ENCODE peak calls at places on chromosome 14, in nine cellular contexts. Y is pancreas, M is heart left ventricle, Q is colonic mucosa, K is astrocyte, C is tibial nerve, I is stomach, J is cardiac muscle cell, F is A549. A is an unnamed sample.

GRCh38 chr14:64303471-64303917 is 9.3 kb upstream of the ESR2 start:
- DNase-seq in Y (no peak), M (no peak), Q (no peak), K (peak; percentile 50), C (no peak), I (no peak), J (peak; percentile 76), F (peak; percentile 64), A (no peak)

GRCh38 chr14:90602088-90602687 is 205.4 kb downstream of the CALM1 start:
- DNase-seq in Y (no peak), M (no peak), Q (no peak), K (no peak), C (no peak), I (no peak), J (no peak), F (no peak), A (no peak)

GRCh38 chr14:92759300-92759678 is 10.9 kb upstream of the LGMN start:
- DNase-seq in Y (no peak), M (no peak), Q (peak; percentile 44), K (no peak), C (no peak), I (peak; percentile 33), J (peak; percentile 53), F (peak; percentile 51), A (no peak)

GRCh38 chr14:24070285-24071143 is 848 bp upstream of the CPNE6 start:
- DNase-seq in Y (no peak), M (no peak), Q (no peak), K (no peak), C (no peak), I (no peak), J (no peak), F (no peak), A (no peak)

GRCh38 chr14:83425138-83425537 is 1891.5 kb upstream of the SEL1L start:
- DNase-seq in Y (no peak), M (no peak), Q (no peak), K (peak; percentile 49), C (no peak), I (no peak), J (no peak), F (peak; percentile 1), A (no peak)

GRCh38 chr14:73740921-73741326 is 26.7 kb upstream of the PNMA1 start:
- DNase-seq in Y (peak; percentile 82), M (peak; percentile 76), Q (peak; percentile 96), K (no peak), C (peak; percentile 70), I (peak; percentile 92), J (no peak), F (peak; percentile 38), A (peak; percentile 86)

GRCh38 chr14:100955201-100955600 is 51.7 kb upstream of the RTL1 start:
- DNase-seq in Y (no peak), M (no peak), Q (no peak), K (peak; percentile 76), C (no peak), I (no peak), J (no peak), F (peak; percentile 18), A (no peak)

GRCh38 chr14:51884086-51884927 is 23.9 kb downstream of the GNG2 start:
- DNase-seq in Y (no peak), M (no peak), Q (no peak), K (peak; percentile 82), C (no peak), I (no peak), J (no peak), F (no peak), A (no peak)

GRCh38 chr14:68654471-68654941 is 138.4 kb downstream of the ZFP36L1 start:
- DNase-seq in Y (no peak), M (no peak), Q (peak; percentile 15), K (no peak), C (no peak), I (no peak), J (no peak), F (no peak), A (peak; percentile 50)

GRCh38 chr14:68657300-68658028 is 135.4 kb downstream of the ZFP36L1 start:
- DNase-seq in Y (no peak), M (no peak), Q (no peak), K (no peak), C (no peak), I (no peak), J (no peak), F (no peak), A (peak; percentile 44)

GRCh38 chr14:68655021-68655811 is 137.7 kb downstream of the ZFP36L1 start:
- DNase-seq in Y (no peak), M (no peak), Q (no peak), K (no peak), C (no peak), I (no peak), J (no peak), F (no peak), A (peak; percentile 57)

GRCh38 chr14:68656452-68656851 is 136.4 kb downstream of the ZFP36L1 start:
- DNase-seq in Y (no peak), M (no peak), Q (no peak), K (no peak), C (no peak), I (no peak), J (no peak), F (no peak), A (peak; percentile 50)

DNA sequence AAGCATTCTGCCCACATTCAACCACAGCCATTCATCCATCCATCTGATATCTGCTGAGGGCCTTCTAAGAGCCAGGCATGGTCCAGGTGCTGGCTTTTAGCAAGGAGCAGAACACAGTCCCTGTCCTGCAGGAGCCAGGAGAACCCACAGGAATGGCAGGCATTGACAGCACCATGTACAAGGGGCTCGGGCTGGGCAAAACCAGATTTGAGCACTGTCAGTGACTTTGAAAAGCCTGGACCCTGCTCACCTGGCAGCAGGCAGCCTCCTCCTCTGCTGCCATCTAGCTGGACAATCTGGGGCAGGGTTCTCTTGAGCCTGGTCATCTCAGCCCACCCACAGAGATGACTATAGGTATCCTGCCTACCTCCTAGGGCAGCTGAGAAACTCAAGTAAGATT is 136.9 kb downstream of the ZFP36L1 start:
- DNase-seq in Y (no peak), M (no peak), Q (no peak), K (no peak), C (no peak), I (no peak), J (no peak), F (peak; percentile 46), A (peak; percentile 48)
- H3K27ac ChIP-seq in Y (no peak overlapping the region), M (no peak overlapping the region), Q (no peak overlapping the region), K (no peak overlapping the region), C (no peak overlapping the region), I (no peak overlapping the region), J (no peak overlapping the region), F (peak overlapping the region; percentile 64), A (no peak overlapping the region)

GRCh38 chr14:79551591-79551990 is 659.7 kb downstream of the DIO2 start:
- DNase-seq in Y (no peak), M (no peak), Q (no peak), K (no peak), C (no peak), I (no peak), J (no peak), F (no peak), A (no peak)

GRCh38 chr14:79554816-79555215 is 656.5 kb downstream of the DIO2 start:
- DNase-seq in Y (no peak), M (no peak), Q (no peak), K (no peak), C (no peak), I (no peak), J (no peak), F (no peak), A (no peak)

GRCh38 chr14:79549515-79549914 is 661.8 kb downstream of the DIO2 start:
- DNase-seq in Y (no peak), M (peak; percentile 44), Q (no peak), K (peak; percentile 79), C (no peak), I (no peak), J (no peak), F (no peak), A (no peak)

GRCh38 chr14:79555429-79555828 is 655.9 kb downstream of the DIO2 start:
- DNase-seq in Y (no peak), M (no peak), Q (no peak), K (no peak), C (no peak), I (no peak), J (no peak), F (no peak), A (no peak)

DNA sequence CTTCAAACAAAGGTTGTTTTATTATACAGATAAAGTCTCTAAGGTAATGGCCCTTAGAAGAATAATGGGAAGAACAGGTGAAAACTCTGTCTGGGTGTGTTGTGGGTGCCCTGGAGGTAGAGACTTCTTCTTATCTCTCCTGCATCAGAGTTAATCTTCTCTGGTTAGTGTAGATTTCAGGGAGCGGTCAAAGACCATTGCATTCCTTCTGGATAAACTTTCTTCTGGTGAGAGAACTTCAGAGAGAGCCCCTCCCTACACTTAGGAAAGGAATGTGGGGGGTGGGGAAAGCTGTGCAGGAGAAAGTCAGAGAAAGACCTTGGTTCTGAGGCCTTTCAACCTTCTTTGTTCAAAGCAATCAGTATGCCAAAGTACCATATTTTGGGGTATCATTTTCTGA is 658.5 kb downstream of the DIO2 start:
- DNase-seq in Y (no peak), M (no peak), Q (no peak), K (peak; percentile 40), C (no peak), I (no peak), J (peak; percentile 67), F (no peak), A (no peak)
- TF ChIP-seq CTCF in Y (no peak), M (no peak), Q (no peak), K (no peak), C (no peak), I (no peak), J (no peak), F (no peak), A (no peak)

GRCh38 chr14:104343294-104343625 is 204.9 kb downstream of the KIF26A start:
- DNase-seq in Y (peak; percentile 25), M (no peak), Q (no peak), K (no peak), C (no peak), I (no peak), J (no peak), F (no peak), A (no peak)

GRCh38 chr14:104342435-104343293 is 204.3 kb downstream of the KIF26A start:
- DNase-seq in Y (peak; percentile 20), M (no peak), Q (no peak), K (no peak), C (no peak), I (peak; percentile 21), J (peak; percentile 75), F (no peak), A (no peak)

GRCh38 chr14:104341532-104342434 is 203.4 kb downstream of the KIF26A start:
- DNase-seq in Y (peak; percentile 86), M (peak; percentile 41), Q (peak; percentile 83), K (no peak), C (no peak), I (peak; percentile 49), J (peak; percentile 74), F (peak; percentile 87), A (no peak)

GRCh38 chr14:104337381-104337780 is 199.0 kb downstream of the KIF26A start:
- DNase-seq in Y (no peak), M (no peak), Q (no peak), K (no peak), C (no peak), I (peak; percentile 11), J (no peak), F (no peak), A (no peak)

GRCh38 chr14:104339829-104340228 is 201.4 kb downstream of the KIF26A start:
- DNase-seq in Y (no peak), M (no peak), Q (no peak), K (no peak), C (no peak), I (no peak), J (no peak), F (no peak), A (no peak)
- H3K9me3 ChIP-seq in Y (no peaks in the 10 kb centered on the region), M (no peaks in the 10 kb centered on the region), Q (no peaks in the 10 kb centered on the region), K (no peaks in the 10 kb centered on the region), C (no peaks in the 10 kb centered on the region), I (peaks cover 7% of the 10 kb centered on the region), J (no peaks in the 10 kb centered on the region), F (peaks cover 12% of the 10 kb centered on the region), A (peaks cover 3% of the 10 kb centered on the region)

DNA sequence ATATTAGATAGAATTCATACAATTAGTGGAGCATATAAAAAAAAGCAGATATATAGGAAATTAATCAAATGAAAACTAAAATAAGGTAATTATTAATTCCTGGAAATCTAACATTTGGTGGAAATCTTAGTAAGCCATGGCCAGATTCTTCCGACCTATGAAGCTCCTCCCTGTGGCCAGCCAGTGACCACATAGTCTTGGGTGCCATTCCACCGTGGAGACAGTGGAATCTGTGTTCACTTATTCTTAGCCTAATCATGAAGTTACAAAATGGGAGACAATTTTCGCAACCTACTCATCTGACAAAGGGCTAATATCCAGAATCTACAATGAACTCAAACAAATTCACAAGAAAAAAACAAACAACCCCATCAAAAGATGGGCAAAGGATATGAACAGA is 241.9 kb upstream of the FLRT2 start:
- DNase-seq in Y (no peak), M (no peak), Q (no peak), K (no peak), C (no peak), I (no peak), J (no peak), F (no peak), A (no peak)
- H3K27ac ChIP-seq in Y (no peak overlapping the region), M (no peak overlapping the region), Q (no peak overlapping the region), K (no peak overlapping the region), C (no peak overlapping the region), I (no peak overlapping the region), J (no peak overlapping the region), F (no peak overlapping the region), A (no peak overlapping the region)